ENCODE peak calls at places on chromosomes 1 and 21, in nine cellular contexts. R, I, C, D, L, H, U, Y and V are unnamed samples.

GRCh38 chr1:226293553-226293920 is 15.4 kb downstream of the LIN9 start:
- DNase-seq in R (no peak), I (no peak), C (no peak), D (no peak), L (no peak), H (no peak), U (no peak), Y (no peak), V (no peak)

GRCh38 chr1:119966020-119966419 is 69.7 kb upstream of the ADAM30 start:
- DNase-seq in R (peak), I (no peak), C (no peak), D (no peak), L (no peak), H (peak), U (no peak), Y (peak), V (no peak)

GRCh38 chr1:92877792-92878191 is 46.0 kb downstream of the RPL5 start:
- DNase-seq in R (no peak), I (no peak), C (no peak), D (no peak), L (no peak), H (no peak), U (no peak), Y (no peak), V (no peak)

GRCh38 chr1:2555634-2556276 is 416 bp upstream of the TNFRSF14 start:
- DNase-seq in R (no peak), I (peak), C (peak), D (peak), L (peak), H (no peak), U (no peak), Y (peak), V (no peak)

GRCh38 chr1:29159773-29160172 is 21.9 kb downstream of the SRSF4 start:
- DNase-seq in R (no peak), I (no peak), C (no peak), D (no peak), L (no peak), H (no peak), U (no peak), Y (no peak), V (no peak)

GRCh38 chr1:25360596-25361581 is 22.8 kb downstream of the TMEM50A start:
- DNase-seq in R (peak), I (no peak), C (no peak), D (no peak), L (no peak), H (no peak), U (no peak), Y (no peak), V (no peak)

GRCh38 chr1:39902121-39902807 is 547 bp upstream of the MYCL start:
- DNase-seq in R (no peak), I (peak), C (peak), D (peak), L (peak), H (no peak), U (peak), Y (peak), V (peak)

GRCh38 chr21:36804867-36805611 is 106.1 kb downstream of the SIM2 start:
- DNase-seq in R (no peak), I (no peak), C (no peak), D (no peak), L (no peak), H (no peak), U (no peak), Y (no peak), V (no peak)

GRCh38 chr1:41041866-41042265 is 20.3 kb upstream of the SLFNL1 start:
- DNase-seq in R (no peak), I (no peak), C (no peak), D (no peak), L (no peak), H (no peak), U (no peak), Y (no peak), V (no peak)

GRCh38 chr1:157992031-157992568 is 1.3 kb upstream of the KIRREL1 start:
- DNase-seq in R (peak), I (peak), C (peak), D (peak), L (peak), H (no peak), U (peak), Y (peak), V (no peak)

GRCh38 chr1:97186381-97186780 is 464.8 kb downstream of the PTBP2 start:
- DNase-seq in R (no peak), I (peak), C (no peak), D (no peak), L (no peak), H (no peak), U (no peak), Y (no peak), V (no peak)

GRCh38 chr1:6603424-6603850 is 768 bp upstream of the KLHL21 start:
- DNase-seq in R (peak), I (peak), C (peak), D (peak), L (no peak), H (no peak), U (peak), Y (no peak), V (no peak)

GRCh38 chr21:27796106-27796505 is 829.2 kb upstream of the ADAMTS5 start:
- DNase-seq in R (peak), I (no peak), C (no peak), D (no peak), L (no peak), H (no peak), U (no peak), Y (no peak), V (no peak)

GRCh38 chr1:107430540-107431228 is 289.8 kb downstream of the NTNG1 start:
- DNase-seq in R (peak), I (peak), C (no peak), D (no peak), L (no peak), H (peak), U (peak), Y (peak), V (no peak)

GRCh38 chr1:183025782-183026774 is 2.9 kb downstream of the LAMC1 start:
- DNase-seq in R (peak), I (no peak), C (no peak), D (no peak), L (no peak), H (no peak), U (no peak), Y (no peak), V (no peak)

GRCh38 chr1:203045821-203046594 is 19.7 kb downstream of the PPFIA4 start:
- DNase-seq in R (no peak), I (no peak), C (no peak), D (no peak), L (no peak), H (no peak), U (no peak), Y (no peak), V (no peak)

GRCh38 chr21:28235169-28235892 is 757.3 kb downstream of the LTN1 start:
- DNase-seq in R (no peak), I (no peak), C (no peak), D (no peak), L (no peak), H (no peak), U (no peak), Y (no peak), V (no peak)

GRCh38 chr1:24745711-24746582 is 700 bp downstream of the CLIC4 start:
- DNase-seq in R (peak), I (peak), C (no peak), D (peak), L (no peak), H (no peak), U (peak), Y (peak), V (no peak)

GRCh38 chr1:15622707-15623373 is 5.6 kb downstream of the DDI2 start:
- DNase-seq in R (no peak), I (no peak), C (no peak), D (no peak), L (no peak), H (no peak), U (no peak), Y (no peak), V (no peak)

GRCh38 chr1:208298593-208299233 is 54.5 kb upstream of the PLXNA2 start:
- DNase-seq in R (no peak), I (no peak), C (no peak), D (no peak), L (no peak), H (no peak), U (no peak), Y (peak), V (no peak)

GRCh38 chr1:246629030-246629429 is 62.8 kb downstream of the CNST start:
- DNase-seq in R (no peak), I (no peak), C (no peak), D (no peak), L (no peak), H (no peak), U (no peak), Y (no peak), V (no peak)

GRCh38 chr1:55062801-55063561 is 23.6 kb downstream of the PCSK9 start:
- DNase-seq in R (no peak), I (no peak), C (no peak), D (no peak), L (no peak), H (no peak), U (no peak), Y (no peak), V (no peak)

GRCh38 chr1:55065649-55066048 is 26.3 kb downstream of the PCSK9 start:
- DNase-seq in R (no peak), I (no peak), C (no peak), D (no peak), L (no peak), H (no peak), U (no peak), Y (no peak), V (no peak)

GRCh38 chr1:55064861-55065263 is 25.5 kb downstream of the PCSK9 start:
- DNase-seq in R (peak), I (no peak), C (no peak), D (no peak), L (no peak), H (peak), U (no peak), Y (peak), V (no peak)

GRCh38 chr1:55063562-55063942 is 24.2 kb downstream of the PCSK9 start:
- DNase-seq in R (no peak), I (no peak), C (no peak), D (no peak), L (no peak), H (no peak), U (no peak), Y (no peak), V (no peak)

GRCh38 chr1:55064071-55064581 is 24.8 kb downstream of the PCSK9 start:
- DNase-seq in R (no peak), I (peak), C (no peak), D (no peak), L (no peak), H (no peak), U (no peak), Y (peak), V (no peak)
- TF ChIP-seq CTCF in R (no peak), I (peak), C (no peak), D (no peak), L (no peak), H (no peak), U (peak), Y (no peak), V (peak)

GRCh38 chr1:62318320-62318755 is 896 bp downstream of the KANK4 start:
- DNase-seq in R (no peak), I (no peak), C (no peak), D (no peak), L (no peak), H (no peak), U (no peak), Y (no peak), V (no peak)

GRCh38 chr1:62321438-62321837 is 2.2 kb upstream of the KANK4 start:
- DNase-seq in R (peak), I (no peak), C (no peak), D (no peak), L (no peak), H (peak), U (no peak), Y (no peak), V (no peak)

GRCh38 chr1:62317021-62317768 is 2.0 kb downstream of the KANK4 start:
- DNase-seq in R (no peak), I (no peak), C (no peak), D (no peak), L (no peak), H (no peak), U (no peak), Y (no peak), V (no peak)

GRCh38 chr1:62315387-62315786 is 3.8 kb downstream of the KANK4 start:
- DNase-seq in R (no peak), I (no peak), C (no peak), D (no peak), L (no peak), H (no peak), U (no peak), Y (no peak), V (no peak)

GRCh38 chr1:62318756-62319544 is at the start of gene KANK4:
- DNase-seq in R (no peak), I (no peak), C (no peak), D (no peak), L (no peak), H (no peak), U (peak), Y (no peak), V (no peak)
- TF ChIP-seq CTCF in R (no peak), I (no peak), C (no peak), D (no peak), L (no peak), H (no peak), U (no peak), Y (no peak), V (peak)

DNA sequence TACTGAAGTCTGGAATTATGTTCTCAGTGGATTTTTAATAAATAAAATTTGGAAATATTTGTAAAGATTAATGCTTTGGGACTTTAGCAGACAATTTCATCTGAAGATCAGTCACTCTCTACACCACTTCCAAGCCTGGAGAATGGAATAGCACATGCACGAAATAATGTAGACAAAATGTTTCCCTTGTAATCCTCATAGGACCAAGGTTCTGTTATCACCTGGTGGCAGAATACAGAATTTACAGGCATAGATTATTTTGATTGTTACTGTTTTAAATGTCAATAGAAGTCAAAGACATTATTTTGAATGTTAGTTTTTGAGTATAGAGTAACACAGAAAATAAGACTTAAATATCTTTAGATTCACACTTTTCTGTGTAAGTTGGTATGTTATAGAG is 9.1 kb upstream of the ELAVL4 start:
- DNase-seq in R (no peak), I (no peak), C (no peak), D (no peak), L (no peak), H (no peak), U (no peak), Y (no peak), V (no peak)
- TF ChIP-seq CTCF in R (no peak), I (no peak), C (no peak), D (no peak), L (no peak), H (no peak), U (peak), Y (no peak), V (peak)

GRCh38 chr1:234208351-234208750 is 164.9 kb upstream of the COA6 start:
- DNase-seq in R (no peak), I (no peak), C (no peak), D (no peak), L (no peak), H (no peak), U (no peak), Y (no peak), V (no peak)
- TF ChIP-seq CTCF in R (no peak), I (no peak), C (no peak), D (no peak), L (no peak), H (no peak), U (no peak), Y (no peak), V (no peak)

DNA sequence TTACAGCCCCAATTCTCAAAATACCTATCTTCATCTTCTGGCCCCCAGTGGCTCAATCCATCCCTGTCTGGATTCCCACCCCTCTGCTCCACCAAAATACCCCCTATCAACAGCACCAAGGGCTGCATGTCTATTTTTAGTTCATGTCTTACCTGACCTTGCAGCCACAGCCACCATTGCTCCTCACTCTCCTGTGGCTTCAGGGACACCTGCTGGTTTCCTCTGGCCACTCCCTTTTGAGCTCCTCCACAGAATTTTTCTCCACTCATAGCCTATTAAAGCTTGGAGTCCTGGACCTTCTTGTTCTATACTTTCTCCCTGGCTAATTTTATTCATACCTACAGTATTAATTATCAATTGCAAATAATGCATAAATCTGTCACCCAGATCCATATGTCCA is 125.3 kb upstream of the NGF start:
- DNase-seq in R (no peak), I (no peak), C (no peak), D (no peak), L (no peak), H (no peak), U (no peak), Y (peak), V (no peak)
- TF ChIP-seq CTCF in R (peak), I (no peak), C (no peak), D (no peak), L (no peak), H (peak), U (no peak), Y (no peak), V (no peak)

GRCh38 chr21:41411449-41412089 is 14.5 kb upstream of the MX1 start:
- DNase-seq in R (no peak), I (peak), C (no peak), D (no peak), L (no peak), H (no peak), U (no peak), Y (peak), V (no peak)
- TF ChIP-seq CTCF in R (peak), I (no peak), C (no peak), D (peak), L (no peak), H (peak), U (peak), Y (no peak), V (peak)